ENCODE peak calls at places on chromosomes 3 and 15, in ten cellular contexts. L, V, A, R, X, S, Q, H, G and I are unnamed samples.

GRCh38 chr3:42463093-42463492 is 39.4 kb upstream of the VIPR1 start:
- DNase-seq in L (no peak), V (no peak), A (no peak), R (no peak), X (no peak), S (no peak), Q (no peak), H (no peak), G (no peak), I (no peak)

GRCh38 chr3:188747487-188747886 is 424.3 kb upstream of the TPRG1 start:
- DNase-seq in L (no peak), V (no peak), A (no peak), R (no peak), X (no peak), S (no peak), Q (no peak), H (no peak), G (no peak), I (no peak)

GRCh38 chr15:87597346-87598052 is 659.0 kb downstream of the NTRK3 start:
- DNase-seq in L (no peak), V (no peak), A (no peak), R (no peak), X (no peak), S (no peak), Q (no peak), H (no peak), G (no peak), I (no peak)

GRCh38 chr15:41773332-41773728 is 954 bp upstream of the MAPKBP1 start:
- DNase-seq in L (no peak), V (no peak), A (peak; percentile 15), R (no peak), X (no peak), S (no peak), Q (no peak), H (no peak), G (no peak), I (no peak)

GRCh38 chr3:51673802-51674654 is 3.0 kb downstream of the TEX264 start:
- DNase-seq in L (no peak), V (no peak), A (no peak), R (no peak), X (peak; percentile 3), S (peak; percentile 63), Q (no peak), H (peak; percentile 48), G (no peak), I (peak; percentile 24)

GRCh38 chr3:33167716-33168339 is 50.8 kb downstream of the SUSD5 start:
- DNase-seq in L (no peak), V (peak; percentile 17), A (peak; percentile 23), R (no peak), X (no peak), S (no peak), Q (no peak), H (no peak), G (no peak), I (no peak)

GRCh38 chr3:18652781-18653180 is 227.6 kb upstream of the SATB1 start:
- DNase-seq in L (no peak), V (no peak), A (no peak), R (no peak), X (no peak), S (no peak), Q (no peak), H (no peak), G (no peak), I (no peak)

GRCh38 chr3:48414376-48415250 is 15.3 kb downstream of the PLXNB1 start:
- DNase-seq in L (no peak), V (no peak), A (no peak), R (no peak), X (no peak), S (peak; percentile 71), Q (no peak), H (peak; percentile 75), G (no peak), I (no peak)

GRCh38 chr3:46713048-46713897 is 4.4 kb downstream of the PRSS50 start:
- DNase-seq in L (no peak), V (no peak), A (no peak), R (no peak), X (no peak), S (peak; percentile 65), Q (no peak), H (peak; percentile 61), G (peak; percentile 2), I (no peak)

GRCh38 chr3:46714728-46715506 is 2.8 kb downstream of the PRSS50 start:
- DNase-seq in L (no peak), V (no peak), A (no peak), R (no peak), X (no peak), S (no peak), Q (no peak), H (peak; percentile 34), G (no peak), I (no peak)

GRCh38 chr3:46712191-46713047 is 5.2 kb downstream of the PRSS50 start:
- DNase-seq in L (no peak), V (no peak), A (no peak), R (no peak), X (no peak), S (peak; percentile 73), Q (no peak), H (peak; percentile 50), G (peak; percentile 6), I (no peak)

GRCh38 chr3:46715507-46716175 is 2.0 kb downstream of the PRSS50 start:
- DNase-seq in L (no peak), V (no peak), A (no peak), R (no peak), X (no peak), S (no peak), Q (no peak), H (peak; percentile 41), G (no peak), I (peak; percentile 24)

GRCh38 chr3:46713898-46714552 is 3.6 kb downstream of the PRSS50 start:
- DNase-seq in L (no peak), V (no peak), A (no peak), R (no peak), X (no peak), S (peak; percentile 74), Q (no peak), H (peak; percentile 71), G (no peak), I (peak; percentile 24)
- H3K27ac ChIP-seq in L (no peak overlapping the region), V (no peak overlapping the region), A (no peak overlapping the region), R (no peak overlapping the region), X (no peak overlapping the region), S (no peak overlapping the region), Q (no peak overlapping the region), H (no peak overlapping the region), G (no peak overlapping the region), I (no peak overlapping the region)

GRCh38 chr3:147419062-147419701 is 10.0 kb downstream of the ZIC1 start:
- DNase-seq in L (peak; percentile 36), V (peak; percentile 54), A (peak; percentile 68), R (no peak), X (no peak), S (no peak), Q (no peak), H (peak; percentile 83), G (no peak), I (no peak)

GRCh38 chr3:147420361-147421183 is 11.4 kb downstream of the ZIC1 start:
- DNase-seq in L (no peak), V (no peak), A (no peak), R (no peak), X (no peak), S (no peak), Q (no peak), H (no peak), G (no peak), I (no peak)

GRCh38 chr3:147421184-147421912 is 12.2 kb downstream of the ZIC1 start:
- DNase-seq in L (no peak), V (no peak), A (no peak), R (no peak), X (no peak), S (no peak), Q (no peak), H (no peak), G (no peak), I (no peak)

GRCh38 chr3:147418352-147418751 is 9.2 kb downstream of the ZIC1 start:
- DNase-seq in L (no peak), V (no peak), A (no peak), R (no peak), X (no peak), S (no peak), Q (no peak), H (no peak), G (no peak), I (no peak)

GRCh38 chr3:147419731-147420360 is 10.7 kb downstream of the ZIC1 start:
- DNase-seq in L (no peak), V (no peak), A (no peak), R (no peak), X (no peak), S (no peak), Q (no peak), H (no peak), G (no peak), I (no peak)
- H3K27ac ChIP-seq in L (no peak overlapping the region), V (peak overlapping the region; percentile 67), A (no peak overlapping the region), R (no peak overlapping the region), X (no peak overlapping the region), S (no peak overlapping the region), Q (no peak overlapping the region), H (no peak overlapping the region), G (no peak overlapping the region), I (no peak overlapping the region)

DNA sequence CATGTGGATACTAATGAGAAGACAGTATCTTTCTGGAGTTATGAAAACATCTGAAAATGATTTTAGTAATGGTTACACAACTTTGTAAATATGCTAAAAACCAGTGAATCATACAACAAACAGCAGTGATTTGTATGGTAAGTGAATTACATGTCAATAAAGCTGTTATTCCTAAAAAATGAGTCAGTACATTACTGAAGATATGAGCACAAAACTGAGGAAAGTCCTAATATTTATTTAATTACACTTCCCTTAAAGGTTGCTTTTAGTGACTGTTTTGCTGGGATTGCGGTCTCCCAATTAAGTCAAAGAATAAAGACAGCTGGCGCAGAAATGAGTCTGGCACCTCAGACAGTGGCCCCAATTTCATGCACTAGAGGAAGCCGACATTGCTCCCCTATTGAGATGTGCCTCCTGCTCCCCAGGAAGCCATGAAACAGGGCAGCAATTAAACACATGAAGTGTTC is 50.9 kb upstream of the FSIP1 start:
- DNase-seq in L (no peak), V (peak; percentile 73), A (peak; percentile 77), R (peak; percentile 86), X (no peak), S (no peak), Q (no peak), H (no peak), G (no peak), I (no peak)
- H3K27ac ChIP-seq in L (no peak overlapping the region), V (peak overlapping the region; percentile 62), A (peak overlapping the region; percentile 68), R (peak overlapping the region; percentile 79), X (no peak overlapping the region), S (peak overlapping the region; percentile 68), Q (no peak overlapping the region), H (no peak overlapping the region), G (no peak overlapping the region), I (no peak overlapping the region)

GRCh38 chr3:56124546-56124945 is 343.7 kb downstream of the ERC2 start:
- DNase-seq in L (no peak), V (no peak), A (no peak), R (no peak), X (no peak), S (no peak), Q (no peak), H (no peak), G (no peak), I (no peak)

GRCh38 chr3:56123487-56123886 is 344.8 kb downstream of the ERC2 start:
- DNase-seq in L (no peak), V (no peak), A (peak; percentile 13), R (no peak), X (no peak), S (no peak), Q (no peak), H (no peak), G (no peak), I (no peak)

GRCh38 chr3:56126632-56127031 is 341.6 kb downstream of the ERC2 start:
- DNase-seq in L (no peak), V (no peak), A (no peak), R (no peak), X (no peak), S (no peak), Q (no peak), H (no peak), G (no peak), I (no peak)

GRCh38 chr3:56122911-56123310 is 345.4 kb downstream of the ERC2 start:
- DNase-seq in L (no peak), V (no peak), A (no peak), R (no peak), X (no peak), S (no peak), Q (no peak), H (no peak), G (no peak), I (no peak)

GRCh38 chr3:56125358-56126005 is 342.8 kb downstream of the ERC2 start:
- DNase-seq in L (peak; percentile 22), V (peak; percentile 66), A (peak; percentile 72), R (peak; percentile 57), X (peak; percentile 33), S (no peak), Q (no peak), H (no peak), G (peak; percentile 27), I (no peak)
- H3K27ac ChIP-seq in L (no peak overlapping the region), V (no peak overlapping the region), A (no peak overlapping the region), R (no peak overlapping the region), X (peak overlapping the region; percentile 42), S (no peak overlapping the region), Q (no peak overlapping the region), H (no peak overlapping the region), G (no peak overlapping the region), I (no peak overlapping the region)